ENCODE peak calls at places on chromosomes 16 and 17, in nine cellular contexts. M is activated CD4-positive, alpha-beta T cell treated with anti-CD3 and anti-CD28 coated beads, Interleukin-2, amount 50 U/mL, for 1 hour; R is AG20443; N is stimulated activated CD4-positive, alpha-beta T cell treated with anti-CD3 and anti-CD28 coated beads, Interleukin-12 subunit alpha, Interleukin-12 subunit beta, amount 100 ng/mL, for 24 hours; C is neural crest cell; B is T-helper 2 cell; E is CD8-positive, alpha-beta memory T cell; P is NCI-H2029; I is tibial nerve. G is an unnamed sample.

GRCh38 chr16:73275024-73275423 is 227.1 kb upstream of the ZFHX3 start:
- DNase-seq in M (no peak), R (no peak), N (no peak), C (no peak), B (no peak), E (no peak), P (no peak), I (no peak), G (no peak)

GRCh38 chr17:34823023-34823422 is 138.2 kb downstream of the CCT6B start:
- DNase-seq in M (no peak), R (no peak), N (no peak), C (no peak), B (no peak), E (no peak), P (no peak), I (no peak), G (no peak)

GRCh38 chr17:2266865-2267228 is 36.7 kb downstream of the SMG6 start:
- DNase-seq in M (no peak), R (no peak), N (no peak), C (no peak), B (peak; percentile 56), E (no peak), P (no peak), I (no peak), G (no peak)

GRCh38 chr17:74737299-74738050 is 419 bp downstream of the RAB37 start:
- DNase-seq in M (peak; percentile 56), R (peak; percentile 45), N (no peak), C (no peak), B (peak; percentile 71), E (no peak), P (no peak), I (no peak), G (no peak)

GRCh38 chr16:67179421-67180080 is 4.2 kb downstream of the MATCAP1 start:
- DNase-seq in M (no peak), R (no peak), N (no peak), C (no peak), B (no peak), E (no peak), P (no peak), I (no peak), G (no peak)

GRCh38 chr17:5874486-5874885 is 195.7 kb upstream of the WSCD1 start:
- DNase-seq in M (no peak), R (no peak), N (no peak), C (no peak), B (no peak), E (no peak), P (no peak), I (no peak), G (no peak)

GRCh38 chr17:17971431-17972125 is 622 bp downstream of the TOM1L2 start:
- DNase-seq in M (no peak), R (peak; percentile 18), N (no peak), C (no peak), B (peak; percentile 39), E (no peak), P (no peak), I (no peak), G (no peak)

GRCh38 chr16:2924901-2925820 is 13.4 kb downstream of the FLYWCH1 start:
- DNase-seq in M (no peak), R (no peak), N (no peak), C (no peak), B (no peak), E (no peak), P (no peak), I (no peak), G (no peak)

GRCh38 chr17:43431741-43432523 is 33.1 kb downstream of the ARL4D start:
- DNase-seq in M (no peak), R (no peak), N (no peak), C (no peak), B (no peak), E (no peak), P (no peak), I (no peak), G (no peak)

GRCh38 chr16:49701867-49702494 is 153.9 kb downstream of the ZNF423 start:
- DNase-seq in M (no peak), R (peak; percentile 30), N (no peak), C (peak; percentile 52), B (no peak), E (no peak), P (no peak), I (peak; percentile 63), G (no peak)

GRCh38 chr16:9447699-9448098 is 356.3 kb downstream of the HAPSTR1 start:
- DNase-seq in M (no peak), R (no peak), N (no peak), C (no peak), B (no peak), E (no peak), P (no peak), I (no peak), G (no peak)

GRCh38 chr16:50534958-50535357 is 13.2 kb upstream of the NKD1 start:
- DNase-seq in M (no peak), R (no peak), N (no peak), C (no peak), B (no peak), E (no peak), P (no peak), I (no peak), G (no peak)

GRCh38 chr16:67269766-67270165 is 9.6 kb upstream of the PLEKHG4 start:
- DNase-seq in M (no peak), R (peak; percentile 62), N (no peak), C (no peak), B (no peak), E (no peak), P (no peak), I (no peak), G (no peak)

G was measured in activated effector memory CD4-positive, alpha-beta T cell treated with Interleukin-2 at 50 U/mL for 16 hours.